ENCODE peak calls at places on chromosomes 4 and X, in five cellular contexts. One of them, this sample, is unnamed.
A peak's percentile ranks its signal among the peaks of the same experiment; 100 is the strongest.

GRCh38 chr4:181897935-181898334 is 345.3 kb upstream of the TENM3 start:
- DNase-seq in AG04450: no peak
- DNase-seq in sigmoid colon: no peak
- DNase-seq in cardiac muscle cell: no peak
- DNase-seq in coronary artery: no peak
- DNase-seq in this sample: peak; percentile 86

GRCh38 chrX:77505227-77505626 is 58.0 kb downstream of the FGF16 start:
- DNase-seq in coronary artery: no peak
- DNase-seq in cardiac muscle cell: no peak
- DNase-seq in sigmoid colon: no peak
- DNase-seq in AG04450: peak; percentile 6
- DNase-seq in this sample: no peak

GRCh38 chr4:39732728-39733127 is 34.8 kb downstream of the UBE2K start:
- DNase-seq in cardiac muscle cell: no peak
- DNase-seq in sigmoid colon: no peak
- DNase-seq in AG04450: peak; percentile 66
- DNase-seq in coronary artery: no peak
- DNase-seq in this sample: no peak

GRCh38 chr4:8564595-8564994 is 15.6 kb upstream of the GPR78 start:
- DNase-seq in sigmoid colon: no peak
- DNase-seq in cardiac muscle cell: no peak
- DNase-seq in coronary artery: no peak
- DNase-seq in AG04450: no peak
- DNase-seq in this sample: no peak

GRCh38 chr4:100198061-100198460 is 7.8 kb upstream of the DDIT4L start:
- DNase-seq in cardiac muscle cell: no peak
- DNase-seq in AG04450: no peak
- DNase-seq in sigmoid colon: no peak
- DNase-seq in coronary artery: no peak
- DNase-seq in this sample: no peak

GRCh38 chr4:113145519-113146291 is 96.3 kb downstream of the ANK2 start:
- DNase-seq in cardiac muscle cell: peak; percentile 87
- DNase-seq in coronary artery: peak; percentile 73
- DNase-seq in sigmoid colon: no peak
- DNase-seq in AG04450: no peak
- DNase-seq in this sample: no peak

GRCh38 chr4:166594326-166594946 is 639.9 kb downstream of the SPOCK3 start:
- DNase-seq in AG04450: no peak
- DNase-seq in cardiac muscle cell: peak; percentile 77
- DNase-seq in sigmoid colon: no peak
- DNase-seq in coronary artery: no peak
- DNase-seq in this sample: peak; percentile 29

GRCh38 chr4:183658362-183659028 is 490 bp downstream of the RWDD4 start:
- DNase-seq in AG04450: no peak
- DNase-seq in cardiac muscle cell: peak; percentile 42
- DNase-seq in sigmoid colon: peak; percentile 67
- DNase-seq in coronary artery: peak; percentile 78
- DNase-seq in this sample: no peak

GRCh38 chr4:15366660-15367059 is 61.2 kb upstream of the C1QTNF7 start:
- DNase-seq in cardiac muscle cell: no peak
- DNase-seq in coronary artery: no peak
- DNase-seq in sigmoid colon: no peak
- DNase-seq in AG04450: no peak
- DNase-seq in this sample: no peak

GRCh38 chr4:14180983-14181601 is 553.6 kb upstream of the BOD1L1 start:
- DNase-seq in sigmoid colon: no peak
- DNase-seq in coronary artery: no peak
- DNase-seq in cardiac muscle cell: no peak
- DNase-seq in AG04450: no peak
- DNase-seq in this sample: no peak

GRCh38 chrX:7233632-7234406 is 85.9 kb upstream of the PUDP start:
- DNase-seq in AG04450: no peak
- DNase-seq in coronary artery: no peak
- DNase-seq in cardiac muscle cell: no peak
- DNase-seq in sigmoid colon: no peak
- DNase-seq in this sample: no peak

GRCh38 chr4:186297013-186297645 is 31.1 kb downstream of the F11 start:
- DNase-seq in sigmoid colon: no peak
- DNase-seq in cardiac muscle cell: peak; percentile 60
- DNase-seq in coronary artery: no peak
- DNase-seq in AG04450: peak; percentile 42
- DNase-seq in this sample: peak; percentile 10

GRCh38 chr4:180153587-180153986 is 2089.6 kb upstream of the TENM3 start:
- DNase-seq in AG04450: no peak
- DNase-seq in cardiac muscle cell: no peak
- DNase-seq in sigmoid colon: no peak
- DNase-seq in coronary artery: no peak
- DNase-seq in this sample: no peak

GRCh38 chr4:22515888-22516541 is at the start of gene ADGRA3:
- DNase-seq in coronary artery: peak; percentile 82
- DNase-seq in sigmoid colon: peak; percentile 88
- DNase-seq in cardiac muscle cell: peak; percentile 90
- DNase-seq in AG04450: no peak
- DNase-seq in this sample: no peak

GRCh38 chrX:150680974-150681373 is 12.2 kb upstream of the MTMR1 start:
- DNase-seq in sigmoid colon: no peak
- DNase-seq in coronary artery: no peak
- DNase-seq in AG04450: no peak
- DNase-seq in cardiac muscle cell: peak; percentile 28
- DNase-seq in this sample: no peak

GRCh38 chr4:39469429-39470077 is 10.7 kb downstream of the LIAS start:
- DNase-seq in sigmoid colon: no peak
- DNase-seq in cardiac muscle cell: peak; percentile 72
- DNase-seq in coronary artery: no peak
- DNase-seq in AG04450: peak; percentile 55
- DNase-seq in this sample: peak; percentile 78

GRCh38 chr4:163482197-163482596 is 8.6 kb upstream of the TKTL2 start:
- DNase-seq in AG04450: no peak
- DNase-seq in sigmoid colon: no peak
- DNase-seq in cardiac muscle cell: no peak
- DNase-seq in coronary artery: no peak
- DNase-seq in this sample: no peak

GRCh38 chr4:173205656-173206055 is 37.0 kb downstream of the GALNT7 start:
- DNase-seq in AG04450: no peak
- DNase-seq in sigmoid colon: no peak
- DNase-seq in coronary artery: no peak
- DNase-seq in cardiac muscle cell: no peak
- DNase-seq in this sample: no peak

GRCh38 chr4:52635560-52635959 is 23.5 kb downstream of the USP46 start:
- DNase-seq in cardiac muscle cell: no peak
- DNase-seq in AG04450: no peak
- DNase-seq in sigmoid colon: no peak
- DNase-seq in coronary artery: no peak
- DNase-seq in this sample: no peak

GRCh38 chrX:49286581-49286980 is 16.9 kb upstream of the GAGE10 start:
- DNase-seq in sigmoid colon: no peak
- DNase-seq in AG04450: no peak
- DNase-seq in cardiac muscle cell: no peak
- DNase-seq in coronary artery: no peak
- DNase-seq in this sample: no peak

GRCh38 chrX:53714580-53715335 is 28.2 kb upstream of the HUWE1 start:
- DNase-seq in coronary artery: no peak
- DNase-seq in sigmoid colon: no peak
- DNase-seq in AG04450: no peak
- DNase-seq in cardiac muscle cell: no peak
- DNase-seq in this sample: no peak

GRCh38 chrX:132482632-132483031 is 6.2 kb downstream of the MBNL3 start:
- DNase-seq in AG04450: no peak
- DNase-seq in coronary artery: no peak
- DNase-seq in cardiac muscle cell: no peak
- DNase-seq in sigmoid colon: no peak
- DNase-seq in this sample: no peak

GRCh38 chrX:106802063-106802387 is 448 bp upstream of the TBC1D8B start:
- DNase-seq in coronary artery: no peak
- DNase-seq in AG04450: no peak
- DNase-seq in sigmoid colon: no peak
- DNase-seq in cardiac muscle cell: peak; percentile 18
- DNase-seq in this sample: no peak

GRCh38 chrX:71315917-71316316 is 14.4 kb downstream of the ITGB1BP2 start:
- DNase-seq in coronary artery: no peak
- DNase-seq in sigmoid colon: no peak
- DNase-seq in AG04450: peak; percentile 37
- DNase-seq in cardiac muscle cell: no peak
- DNase-seq in this sample: peak; percentile 62

GRCh38 chr4:140615451-140615850 is 46.7 kb upstream of the UCP1 start:
- DNase-seq in AG04450: no peak
- DNase-seq in cardiac muscle cell: no peak
- DNase-seq in coronary artery: no peak
- DNase-seq in sigmoid colon: no peak
- DNase-seq in this sample: no peak

GRCh38 chrX:130024127-130024526 is 41.7 kb downstream of the BCORL1 start:
- DNase-seq in sigmoid colon: peak; percentile 86
- DNase-seq in coronary artery: peak; percentile 78
- DNase-seq in AG04450: no peak
- DNase-seq in cardiac muscle cell: peak; percentile 55
- DNase-seq in this sample: no peak

GRCh38 chrX:292900-293897 is 12.0 kb downstream of the PLCXD1 start:
- DNase-seq in cardiac muscle cell: no peak
- DNase-seq in sigmoid colon: peak; percentile 49
- DNase-seq in AG04450: no peak
- DNase-seq in coronary artery: no peak
- DNase-seq in this sample: no peak

GRCh38 chr4:37693030-37693429 is 6.9 kb upstream of the RELL1 start:
- DNase-seq in cardiac muscle cell: no peak
- DNase-seq in coronary artery: no peak
- DNase-seq in AG04450: no peak
- DNase-seq in sigmoid colon: no peak
- DNase-seq in this sample: no peak

GRCh38 chr4:87058272-87059073 is 123.7 kb downstream of the AFF1 start:
- DNase-seq in sigmoid colon: no peak
- DNase-seq in AG04450: no peak
- DNase-seq in coronary artery: no peak
- DNase-seq in cardiac muscle cell: no peak
- DNase-seq in this sample: no peak

GRCh38 chrX:22323541-22323940 is 50.8 kb downstream of the CBLL2 start:
- DNase-seq in AG04450: peak; percentile 29
- DNase-seq in sigmoid colon: no peak
- DNase-seq in cardiac muscle cell: no peak
- DNase-seq in coronary artery: no peak
- DNase-seq in this sample: no peak

GRCh38 chr4:15920723-15921591 is 17.6 kb downstream of the FGFBP1 start:
- DNase-seq in sigmoid colon: no peak
- DNase-seq in AG04450: peak; percentile 95
- DNase-seq in cardiac muscle cell: peak; percentile 22
- DNase-seq in coronary artery: no peak
- DNase-seq in this sample: peak; percentile 92

GRCh38 chr4:168218663-168219062 is 99.9 kb downstream of the DDX60 start:
- DNase-seq in AG04450: peak; percentile 7
- DNase-seq in coronary artery: no peak
- DNase-seq in cardiac muscle cell: no peak
- DNase-seq in sigmoid colon: no peak
- DNase-seq in this sample: peak; percentile 53

GRCh38 chrX:77076896-77077295 is 370.3 kb upstream of the FGF16 start:
- DNase-seq in AG04450: no peak
- DNase-seq in cardiac muscle cell: no peak
- DNase-seq in sigmoid colon: no peak
- DNase-seq in coronary artery: no peak
- DNase-seq in this sample: no peak

GRCh38 chr4:25943312-25943711 is 29.3 kb downstream of the SMIM20 start:
- DNase-seq in cardiac muscle cell: no peak
- DNase-seq in AG04450: no peak
- DNase-seq in coronary artery: no peak
- DNase-seq in sigmoid colon: no peak
- DNase-seq in this sample: no peak

GRCh38 chr4:1638873-1639272 is 45.2 kb downstream of the FAM53A start:
- DNase-seq in cardiac muscle cell: no peak
- DNase-seq in coronary artery: no peak
- DNase-seq in sigmoid colon: no peak
- DNase-seq in AG04450: no peak
- DNase-seq in this sample: no peak

GRCh38 chr4:4865705-4866123 is 6.2 kb downstream of the MSX1 start:
- DNase-seq in cardiac muscle cell: no peak
- DNase-seq in coronary artery: no peak
- DNase-seq in sigmoid colon: no peak
- DNase-seq in AG04450: no peak
- DNase-seq in this sample: no peak
- H3K4me3 ChIP-seq in cardiac muscle cell: peak overlapping the region; percentile 30
- H3K4me3 ChIP-seq in coronary artery: peak overlapping the region; percentile 61
- H3K4me3 ChIP-seq in sigmoid colon: peak overlapping the region; percentile 23
- H3K4me3 ChIP-seq in AG04450: peak overlapping the region; percentile 53
- H3K4me3 ChIP-seq in this sample: peak overlapping the region; percentile 34

GRCh38 chrX:148601034-148601433 is 100.6 kb downstream of the AFF2 start:
- DNase-seq in coronary artery: no peak
- DNase-seq in sigmoid colon: no peak
- DNase-seq in AG04450: no peak
- DNase-seq in cardiac muscle cell: no peak
- DNase-seq in this sample: peak; percentile 29
- TF ChIP-seq CTCF in coronary artery: no peak
- TF ChIP-seq CTCF in sigmoid colon: no peak
- TF ChIP-seq CTCF in AG04450: no peak
- TF ChIP-seq CTCF in cardiac muscle cell: peak; percentile 24
- TF ChIP-seq CTCF in this sample: peak; percentile 25

DNA sequence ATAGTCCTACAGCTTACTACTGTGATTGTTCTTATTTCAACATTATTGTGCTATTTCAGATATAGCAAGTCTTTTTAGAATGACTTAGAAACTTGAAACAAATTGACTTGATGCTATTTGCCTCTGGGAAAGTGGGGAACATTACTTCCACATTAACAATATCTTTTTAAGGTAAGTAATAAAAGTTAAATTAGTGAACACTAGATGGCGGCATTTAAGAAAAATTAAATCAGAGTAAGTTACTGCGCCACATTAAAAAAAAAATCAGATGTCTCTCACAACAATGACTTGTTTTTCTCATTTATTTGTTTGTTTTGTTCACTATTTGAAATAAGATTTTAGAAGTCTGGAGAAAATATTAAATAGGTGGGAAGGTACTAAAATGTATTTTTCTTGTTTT is 1026.9 kb upstream of the SLIT2 start:
- DNase-seq in AG04450: no peak
- DNase-seq in coronary artery: no peak
- DNase-seq in cardiac muscle cell: peak; percentile 52
- DNase-seq in sigmoid colon: no peak
- DNase-seq in this sample: no peak
- H3K4me3 ChIP-seq in AG04450: no peak overlapping the region
- H3K4me3 ChIP-seq in coronary artery: no peak overlapping the region
- H3K4me3 ChIP-seq in cardiac muscle cell: no peak overlapping the region
- H3K4me3 ChIP-seq in sigmoid colon: no peak overlapping the region
- H3K4me3 ChIP-seq in this sample: no peak overlapping the region

DNA sequence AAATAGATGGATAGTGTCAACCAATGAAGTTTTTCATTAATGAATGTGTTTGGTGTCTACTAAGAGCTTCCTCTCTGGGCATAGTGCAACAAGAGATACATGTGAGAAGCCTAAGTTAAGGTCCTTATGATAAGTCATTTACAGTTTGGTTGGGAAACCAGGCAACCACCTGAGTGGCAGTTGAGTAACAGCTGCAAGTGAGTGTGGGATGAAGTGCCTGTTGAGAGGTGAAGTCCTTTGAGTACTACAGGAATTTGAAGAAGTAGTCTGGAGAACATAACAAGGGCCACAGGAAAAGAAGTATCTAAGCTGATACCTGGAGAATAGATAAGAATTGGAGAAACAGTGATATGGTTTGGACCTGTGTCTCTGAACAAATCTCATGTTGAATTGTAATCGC is 48.5 kb upstream of the FRMPD4 start:
- DNase-seq in coronary artery: no peak
- DNase-seq in cardiac muscle cell: no peak
- DNase-seq in AG04450: no peak
- DNase-seq in sigmoid colon: no peak
- DNase-seq in this sample: no peak
- TF ChIP-seq CTCF in coronary artery: no peak
- TF ChIP-seq CTCF in cardiac muscle cell: no peak
- TF ChIP-seq CTCF in AG04450: no peak
- TF ChIP-seq CTCF in sigmoid colon: no peak
- TF ChIP-seq CTCF in this sample: no peak